ENCODE peak calls at places on chromosomes 7 and 10, in five cellular contexts. I is CD4-positive, alpha-beta T cell; P is ascending aorta; M is activated CD8-positive, alpha-beta T cell treated with anti-CD3 and anti-CD28 coated beads for 36 hours; N is glutamatergic neuron. H is an unnamed sample.
A peak's percentile ranks its signal among the peaks of the same experiment; 100 is the strongest.

GRCh38 chr7:141533149-141533949 is 17.9 kb upstream of the AGK start:
- DNase-seq in I (peak; percentile 43), P (no peak), M (peak; percentile 77), N (peak; percentile 75), H (peak; percentile 88)

GRCh38 chr10:49651039-49651835 is 28.2 kb upstream of the C10orf53 start:
- DNase-seq in I (no peak), P (peak; percentile 44), M (no peak), N (no peak), H (no peak)

GRCh38 chr10:1610986-1611770 is 126.1 kb downstream of the ADARB2 start:
- DNase-seq in I (no peak), P (no peak), M (no peak), N (no peak), H (no peak)

GRCh38 chr10:35563266-35563891 is 41.8 kb upstream of the GJD4 start:
- DNase-seq in I (peak; percentile 9), P (peak; percentile 71), M (peak; percentile 57), N (peak; percentile 70), H (peak; percentile 75)

GRCh38 chr10:22042557-22043326 is 39.2 kb upstream of the DNAJC1 start:
- DNase-seq in I (no peak), P (no peak), M (no peak), N (no peak), H (no peak)

GRCh38 chr7:33986456-33986855 is 81.1 kb downstream of the BMPER start:
- DNase-seq in I (no peak), P (no peak), M (no peak), N (no peak), H (no peak)

GRCh38 chr7:1844956-1845390 is 174.9 kb downstream of the ELFN1 start:
- DNase-seq in I (no peak), P (peak; percentile 56), M (no peak), N (peak; percentile 46), H (no peak)

GRCh38 chr7:139108256-139109187 is 998 bp downstream of the ZC3HAV1 start:
- DNase-seq in I (no peak), P (peak; percentile 71), M (peak; percentile 37), N (peak; percentile 59), H (peak; percentile 34)

GRCh38 chr10:96338279-96338925 is 20.4 kb downstream of the OPALIN start:
- DNase-seq in I (no peak), P (no peak), M (no peak), N (no peak), H (no peak)

GRCh38 chr10:25162391-25162790 is 12.4 kb upstream of the GPR158 start:
- DNase-seq in I (no peak), P (no peak), M (no peak), N (no peak), H (no peak)

GRCh38 chr7:129896568-129897382 is 56.0 kb downstream of the UBE2H start:
- DNase-seq in I (no peak), P (no peak), M (no peak), N (no peak), H (no peak)

GRCh38 chr7:84455788-84456187 is 261.2 kb upstream of the SEMA3A start:
- DNase-seq in I (no peak), P (no peak), M (no peak), N (no peak), H (peak; percentile 11)

GRCh38 chr7:132298782-132299181 is 277.5 kb downstream of the PLXNA4 start:
- DNase-seq in I (no peak), P (no peak), M (no peak), N (no peak), H (no peak)